ENCODE peak calls at places on chromosomes 12 and 14, in five cellular contexts. Y is Panc1, W is HEK293T, H is amniotic epithelial cell, O is NCI-H1092 treated with DMSO at 0.1 percent for 48 hours. E is an unnamed sample.

GRCh38 chr12:93766802-93767523 is 89.8 kb downstream of the CRADD start:
- DNase-seq in Y (no peak), W (peak), H (peak), O (peak), E (peak)

GRCh38 chr14:75361751-75362433 is 65.9 kb upstream of the JDP2 start:
- DNase-seq in Y (no peak), W (no peak), H (no peak), O (no peak), E (no peak)

GRCh38 chr12:132479291-132479690 is 10.7 kb upstream of the FBRSL1 start:
- DNase-seq in Y (no peak), W (no peak), H (no peak), O (no peak), E (no peak)

GRCh38 chr14:51370758-51371386 is 130.8 kb downstream of the TMX1 start:
- DNase-seq in Y (no peak), W (no peak), H (no peak), O (no peak), E (peak)

GRCh38 chr14:105484069-105484996 is 2.4 kb upstream of the CRIP1 start:
- DNase-seq in Y (no peak), W (no peak), H (no peak), O (peak), E (no peak)

GRCh38 chr12:74732801-74733200 is 195.2 kb downstream of the ATXN7L3B start:
- DNase-seq in Y (no peak), W (no peak), H (no peak), O (no peak), E (peak)

GRCh38 chr14:89973234-89973823 is 17.6 kb downstream of the TDP1 start:
- DNase-seq in Y (peak), W (peak), H (peak), O (peak), E (peak)

GRCh38 chr12:13128291-13129000 is 25.0 kb upstream of the GSG1 start:
- DNase-seq in Y (no peak), W (no peak), H (no peak), O (no peak), E (no peak)

GRCh38 chr12:56565510-56566101 is 44.0 kb downstream of the RBMS2 start:
- DNase-seq in Y (no peak), W (no peak), H (peak), O (no peak), E (no peak)

GRCh38 chr12:113254298-113254697 is 33.0 kb downstream of the TPCN1 start:
- DNase-seq in Y (no peak), W (no peak), H (no peak), O (no peak), E (no peak)

GRCh38 chr14:96902004-96902403 is 104.8 kb downstream of the VRK1 start:
- DNase-seq in Y (no peak), W (no peak), H (no peak), O (peak), E (no peak)

GRCh38 chr14:88961214-88961613 is 136.8 kb downstream of the TTC8 start:
- DNase-seq in Y (no peak), W (no peak), H (no peak), O (no peak), E (no peak)

GRCh38 chr14:23005861-23006534 is 3.9 kb downstream of the C14orf93 start:
- DNase-seq in Y (no peak), W (no peak), H (peak), O (peak), E (no peak)

E was measured in NCI-H524.